ENCODE peak calls at places on chromosome 1, in four cellular contexts. M, K, F and B are unnamed samples.

GRCh38 chr1:199550384-199551067 is 477.0 kb upstream of the NR5A2 start:
- DNase-seq in K (no peak), F (no peak), M (no peak), B (no peak)

GRCh38 chr1:197327776-197328364 is 59.8 kb downstream of the CRB1 start:
- DNase-seq in M (no peak), K (no peak), F (no peak), B (no peak)

GRCh38 chr1:157142245-157142644 is 4.0 kb upstream of the ETV3 start:
- DNase-seq in M (no peak), K (no peak), F (no peak), B (no peak)

GRCh38 chr1:152768847-152769533 is 6.0 kb upstream of the LCE1F start:
- DNase-seq in F (no peak), M (no peak), K (no peak), B (no peak)

GRCh38 chr1:180923024-180923841 is 10.5 kb downstream of the KIAA1614 start:
- DNase-seq in F (no peak), K (peak), M (peak), B (peak)

GRCh38 chr1:211260161-211261107 is 1.3 kb downstream of the RCOR3 start:
- DNase-seq in M (no peak), F (peak), K (peak), B (peak)

GRCh38 chr1:31674626-31675025 is 29.2 kb downstream of the COL16A1 start:
- DNase-seq in K (no peak), M (no peak), F (no peak), B (no peak)

GRCh38 chr1:91655912-91656449 is 155.3 kb downstream of the CDC7 start:
- DNase-seq in K (no peak), M (no peak), F (peak), B (no peak)

GRCh38 chr1:119449964-119450363 is 35.0 kb downstream of the HSD3B2 start:
- DNase-seq in K (peak), F (peak), M (no peak), B (peak)

GRCh38 chr1:207948536-207949250 is 37.8 kb upstream of the CD34 start:
- DNase-seq in M (no peak), F (no peak), K (no peak), B (no peak)

GRCh38 chr1:170562644-170563338 is 30.8 kb downstream of the GORAB start:
- DNase-seq in K (peak), F (peak), M (peak), B (peak)

GRCh38 chr1:98661544-98662353 is at the start of gene SNX7:
- DNase-seq in K (peak), F (no peak), M (no peak), B (peak)

GRCh38 chr1:36609241-36610027 is 126.7 kb upstream of the CSF3R start:
- DNase-seq in M (no peak), F (peak), K (peak), B (peak)

GRCh38 chr1:230255991-230256390 is 170.1 kb downstream of the PGBD5 start:
- DNase-seq in K (no peak), M (no peak), F (no peak), B (no peak)
- TF ChIP-seq CREM in K (no peak), M (no peak), F (no peak), B (no peak)

GRCh38 chr1:3069491-3070303 is 694 bp downstream of the PRDM16 start:
- DNase-seq in M (no peak), K (peak), F (no peak), B (peak)
- TF ChIP-seq ETV6 in M (no peak), K (no peak), F (no peak), B (no peak)

GRCh38 chr1:8424539-8425116 is 106.7 kb downstream of the SLC45A1 start:
- DNase-seq in K (no peak), M (no peak), F (no peak), B (peak)
- TF ChIP-seq CREM in K (no peak), M (peak), F (no peak), B (no peak)

GRCh38 chr1:213070399-213070798 is 19.4 kb downstream of the RPS6KC1 start:
- DNase-seq in K (peak), M (peak), F (no peak), B (no peak)
- TF ChIP-seq ETV6 in K (no peak), M (no peak), F (no peak), B (no peak)

GRCh38 chr1:43760745-43761343 is 53.5 kb downstream of the ST3GAL3 start:
- DNase-seq in F (no peak), K (no peak), M (no peak), B (no peak)

GRCh38 chr1:43766086-43766784 is 58.9 kb downstream of the ST3GAL3 start:
- DNase-seq in M (no peak), F (no peak), K (no peak), B (peak)

GRCh38 chr1:43766818-43767525 is 59.6 kb downstream of the ST3GAL3 start:
- DNase-seq in M (peak), F (no peak), K (no peak), B (peak)

GRCh38 chr1:43764581-43764980 is 57.2 kb downstream of the ST3GAL3 start:
- DNase-seq in K (no peak), F (no peak), M (no peak), B (peak)

GRCh38 chr1:43763497-43763973 is 56.2 kb downstream of the ST3GAL3 start:
- DNase-seq in M (peak), F (peak), K (peak), B (peak)
- TF ChIP-seq CREM in M (no peak), F (no peak), K (no peak), B (no peak)

DNA sequence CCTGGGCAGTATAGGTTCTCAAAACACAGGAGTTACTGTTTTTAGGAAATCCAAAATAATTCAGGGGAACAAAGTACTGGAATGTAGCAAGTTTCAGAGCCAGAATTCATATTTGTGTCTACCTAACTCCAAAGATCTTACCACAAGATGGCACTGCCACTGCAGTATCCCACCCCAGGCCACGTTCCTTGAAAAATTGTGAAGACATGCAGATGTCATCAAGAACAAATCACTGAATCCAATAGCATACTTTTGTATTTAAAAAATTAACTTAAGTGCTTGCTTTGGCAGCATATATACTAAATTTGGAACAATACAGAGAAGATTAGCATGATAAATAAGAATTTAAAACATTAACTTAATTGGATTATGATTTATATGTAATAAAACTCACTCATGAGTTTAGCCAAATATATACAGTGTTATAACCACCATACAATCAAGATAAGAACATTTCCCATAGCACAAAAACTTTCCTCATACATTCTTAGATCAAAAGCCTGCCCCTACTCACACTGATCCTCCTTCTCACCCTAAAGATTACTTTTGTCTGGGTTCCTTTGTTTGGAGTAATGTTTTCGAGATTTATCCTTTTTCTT is 209.9 kb downstream of the FAF1 start:
- DNase-seq in K (peak), F (peak), M (no peak), B (no peak)
- TF ChIP-seq ETV6 in K (no peak), F (no peak), M (no peak), B (no peak)

DNA sequence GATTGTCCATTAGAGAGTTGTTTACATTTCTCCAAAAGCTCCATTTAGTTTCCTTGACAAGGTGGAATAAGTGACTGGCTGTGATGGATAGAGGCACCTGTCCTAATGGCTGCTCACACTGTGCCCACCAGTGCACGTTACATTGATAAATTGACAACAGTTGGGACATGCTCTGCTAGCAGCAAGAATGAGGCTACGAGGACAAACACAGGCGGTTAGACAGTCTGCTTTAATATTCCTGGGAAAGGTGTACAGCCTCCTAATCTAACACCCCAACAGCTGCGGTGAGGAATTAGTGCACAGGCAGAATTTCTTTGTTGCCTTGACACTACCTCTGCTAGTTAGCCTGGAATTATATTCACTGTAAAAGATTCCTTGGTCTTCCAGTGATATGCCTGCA is 354.9 kb downstream of the LMO4 start:
- DNase-seq in K (no peak), M (no peak), F (no peak), B (no peak)
- TF ChIP-seq CREM in K (no peak), M (no peak), F (no peak), B (no peak)

DNA sequence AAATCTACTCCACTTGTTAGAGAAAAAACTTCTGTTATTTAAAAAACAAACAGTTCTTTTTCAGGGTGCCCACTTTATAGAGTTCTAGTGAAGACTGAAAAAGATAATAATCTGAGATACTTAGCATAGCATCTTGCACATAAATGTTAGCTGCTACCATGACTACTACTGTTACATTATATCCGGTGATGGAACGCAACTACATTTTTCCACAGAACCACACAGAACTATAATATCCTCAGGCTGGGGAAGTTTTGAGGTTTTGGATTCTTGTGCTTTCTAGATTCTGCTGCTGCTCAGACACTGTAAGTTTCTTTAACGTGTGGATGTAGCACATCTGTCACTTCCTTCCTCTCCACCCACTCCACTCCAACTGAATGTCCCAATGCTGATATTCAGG is 110.3 kb downstream of the PTPN14 start:
- DNase-seq in M (no peak), F (no peak), K (no peak), B (no peak)
- TF ChIP-seq ETV6 in M (no peak), F (no peak), K (no peak), B (no peak)

GRCh38 chr1:185154912-185155513 is 1.7 kb downstream of the TRMT1L start:
- DNase-seq in K (no peak), M (no peak), F (peak), B (no peak)

GRCh38 chr1:185156321-185156853 is 366 bp downstream of the TRMT1L start:
- DNase-seq in K (no peak), M (no peak), F (no peak), B (no peak)

GRCh38 chr1:185156854-185157598 is at the start of the genes SWT1 and TRMT1L:
- DNase-seq in K (peak), M (peak), F (peak), B (peak)

GRCh38 chr1:185157599-185158469 is 867 bp downstream of the SWT1 start:
- DNase-seq in M (no peak), F (no peak), K (no peak), B (no peak)

DNA sequence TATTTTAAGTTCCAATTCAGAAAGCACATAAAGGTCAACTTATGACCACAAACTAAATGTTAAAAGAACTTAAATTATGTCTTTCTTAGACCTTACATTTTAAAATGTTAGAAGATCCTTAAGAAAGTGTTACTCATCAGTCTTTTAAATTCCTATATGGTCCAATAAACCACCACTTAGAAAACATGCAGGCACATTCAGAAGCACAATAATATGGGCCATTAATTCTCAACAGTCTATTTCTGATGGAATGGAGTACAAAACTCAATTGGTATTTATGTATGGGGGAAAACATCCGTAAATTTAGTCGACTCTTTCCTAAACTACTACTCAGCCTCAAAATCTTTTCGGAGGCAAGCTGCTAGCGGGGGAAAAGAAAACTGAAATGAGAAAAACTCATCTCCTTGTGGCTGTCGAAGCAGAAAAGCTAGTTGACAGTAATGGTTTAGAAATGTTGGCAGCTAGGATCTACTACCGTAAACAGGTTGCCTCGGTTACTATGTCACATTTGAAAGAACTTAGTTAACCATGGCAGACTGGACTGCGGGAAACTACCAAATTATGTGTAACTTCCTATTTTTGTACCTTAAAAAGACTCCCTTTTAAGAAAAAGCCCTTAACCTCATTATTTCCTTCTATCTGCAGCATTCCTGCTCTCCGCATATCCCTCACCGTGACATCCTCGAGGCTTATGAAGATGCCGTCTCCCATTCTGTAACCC is 993 bp downstream of the TRMT1L start:
- DNase-seq in F (no peak), K (no peak), M (peak), B (no peak)
- TF ChIP-seq CREM in F (no peak), K (no peak), M (peak), B (no peak)

DNA sequence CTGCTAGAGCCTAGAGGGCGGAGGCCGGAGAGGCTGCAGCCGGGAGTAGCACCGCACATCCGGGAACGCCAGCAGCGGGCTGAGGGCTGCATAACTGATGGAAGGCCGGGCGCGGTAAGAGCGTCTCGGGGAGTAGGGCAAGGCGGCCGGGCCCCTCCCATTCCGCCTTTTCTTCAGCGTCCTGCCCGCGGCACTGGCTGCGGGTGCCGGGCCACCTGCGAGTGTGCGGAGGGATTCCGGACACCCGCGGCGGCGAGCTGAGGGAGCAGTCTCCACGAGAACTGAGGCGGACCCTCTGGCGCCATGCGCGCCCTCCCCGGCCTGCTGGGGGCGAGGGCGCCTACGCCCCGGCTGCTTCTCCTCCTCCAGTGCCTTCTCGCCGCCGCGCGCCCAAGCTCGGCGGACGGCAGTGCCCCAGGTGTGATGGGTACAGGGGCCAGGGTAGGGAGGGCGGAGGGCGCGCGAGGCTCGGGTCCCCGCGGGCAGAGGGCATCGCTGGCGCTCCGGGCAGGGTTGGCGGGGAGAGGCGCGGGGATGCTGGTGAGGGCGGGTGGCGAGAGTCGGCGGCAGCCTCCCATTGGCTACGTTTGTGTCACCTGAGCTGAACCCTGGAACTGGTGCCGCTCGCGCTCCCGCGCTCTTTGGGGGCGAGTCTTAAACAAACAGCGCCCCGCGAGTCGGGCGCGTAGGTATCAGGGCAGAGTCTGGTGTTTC is 334.4 kb downstream of the SRGAP2C start:
- DNase-seq in K (peak), M (no peak), F (peak), B (peak)
- TF ChIP-seq ETV6 in K (no peak), M (no peak), F (no peak), B (peak)